ENCODE peak calls at places on chromosomes 4 and X, in seven cellular contexts. A is prostate gland, R is IMR-90, S is spleen, M is uterus, F is fibroblast of lung, O is BJ. W is an unnamed sample.

GRCh38 chrX:128728943-128729342 is 676.7 kb upstream of the ACTRT1 start:
- DNase-seq in F (no peak), O (no peak), R (no peak), A (no peak), S (no peak), M (no peak), W (no peak)

GRCh38 chr4:37528161-37528560 is 158.0 kb downstream of the RELL1 start:
- DNase-seq in S (no peak), F (no peak), O (no peak), M (no peak), R (no peak), A (peak; percentile 24), W (no peak)

GRCh38 chrX:31268359-31268758 is 196.5 kb upstream of the FTHL17 start:
- DNase-seq in A (no peak), M (no peak), S (no peak), F (peak; percentile 26), R (peak; percentile 16), O (no peak), W (no peak)

GRCh38 chr4:8228319-8229250 is 29.5 kb downstream of the SH3TC1 start:
- DNase-seq in F (peak; percentile 80), O (peak; percentile 39), A (peak; percentile 78), R (peak; percentile 86), S (peak; percentile 92), M (peak; percentile 67), W (peak; percentile 68)

GRCh38 chr4:115720611-115721010 is 607.2 kb upstream of the NDST4 start:
- DNase-seq in M (no peak), A (no peak), F (no peak), S (no peak), O (no peak), R (no peak), W (no peak)

GRCh38 chr4:6332042-6332668 is 62.5 kb downstream of the WFS1 start:
- DNase-seq in R (peak; percentile 15), A (no peak), M (no peak), F (peak; percentile 33), S (no peak), O (no peak), W (no peak)

GRCh38 chrX:140034916-140035315 is 69.6 kb upstream of the CXorf66 start:
- DNase-seq in M (no peak), F (no peak), S (no peak), O (no peak), A (no peak), R (no peak), W (no peak)

GRCh38 chr4:16075061-16075460 is 8.8 kb downstream of the PROM1 start:
- DNase-seq in A (no peak), S (no peak), O (no peak), M (no peak), R (no peak), F (no peak), W (no peak)

GRCh38 chrX:153857348-153857903 is 27.1 kb upstream of the PDZD4 start:
- DNase-seq in M (no peak), A (no peak), S (peak; percentile 37), F (no peak), R (no peak), O (no peak), W (no peak)

GRCh38 chrX:29419774-29420553 is 795.4 kb upstream of the MAGEB2 start:
- DNase-seq in A (no peak), R (peak; percentile 69), S (no peak), M (no peak), O (no peak), F (peak; percentile 44), W (no peak)

GRCh38 chrX:7941390-7942042 is 14.3 kb upstream of the PNPLA4 start:
- DNase-seq in R (peak; percentile 7), M (no peak), F (peak; percentile 5), O (no peak), A (no peak), S (no peak), W (peak; percentile 5)

GRCh38 chr4:26765515-26765914 is 95.1 kb upstream of the STIM2 start:
- DNase-seq in A (no peak), S (no peak), O (no peak), M (no peak), R (peak; percentile 31), F (no peak), W (no peak)

GRCh38 chr4:74258949-74259348 is 49.3 kb upstream of the EPGN start:
- DNase-seq in M (no peak), S (no peak), O (no peak), R (peak; percentile 60), F (peak; percentile 47), A (peak; percentile 26), W (peak; percentile 8)

GRCh38 chr4:165355900-165356300 is 22.9 kb upstream of the CPE start:
- DNase-seq in O (no peak), A (peak; percentile 51), F (peak; percentile 63), R (peak; percentile 20), S (no peak), M (peak; percentile 18), W (no peak)

GRCh38 chr4:150253965-150254364 is 175.7 kb downstream of the DCLK2 start:
- DNase-seq in R (no peak), O (no peak), S (no peak), F (no peak), A (no peak), M (no peak), W (no peak)

GRCh38 chr4:150257338-150257737 is 179.1 kb downstream of the DCLK2 start:
- DNase-seq in O (no peak), R (no peak), F (no peak), S (no peak), M (no peak), A (no peak), W (no peak)

GRCh38 chr4:150258569-150258968 is 180.3 kb downstream of the DCLK2 start:
- DNase-seq in M (no peak), F (no peak), R (no peak), A (no peak), O (no peak), S (no peak), W (no peak)

GRCh38 chr4:150255610-150256580 is 177.7 kb downstream of the DCLK2 start:
- DNase-seq in S (no peak), R (no peak), A (no peak), O (no peak), F (no peak), M (no peak), W (no peak)

GRCh38 chr4:150256841-150257273 is 178.6 kb downstream of the DCLK2 start:
- DNase-seq in R (no peak), S (no peak), F (no peak), M (no peak), O (no peak), A (no peak), W (no peak)
- H3K4me3 ChIP-seq in R (no peak overlapping the region), S (no peak overlapping the region), F (no peak overlapping the region), M (no peak overlapping the region), O (no peak overlapping the region), A (no peak overlapping the region), W (no peak overlapping the region)

GRCh38 chrX:16185725-16186136 is 18.4 kb downstream of the MAGEB17 start:
- DNase-seq in S (no peak), F (peak; percentile 58), O (peak; percentile 59), M (no peak), R (peak; percentile 88), A (no peak), W (peak; percentile 67)
- H3K27me3 ChIP-seq in S (peaks cover 4% of the 10 kb centered on the region), F (no peaks in the 10 kb centered on the region), O (no peaks in the 10 kb centered on the region), M (no peaks in the 10 kb centered on the region), R (no peaks in the 10 kb centered on the region), A (no peaks in the 10 kb centered on the region), W (no peaks in the 10 kb centered on the region)

GRCh38 chr4:1987296-1987695 is 21.5 kb downstream of the NELFA start:
- DNase-seq in R (no peak), M (no peak), O (no peak), S (peak; percentile 77), F (no peak), A (no peak), W (no peak)
- H3K36me3 ChIP-seq in R (peaks cover 67% of the 10 kb centered on the region), M (no peaks in the 10 kb centered on the region), O (peaks cover 42% of the 10 kb centered on the region), S (peaks cover 89% of the 10 kb centered on the region), F (peaks cover 31% of the 10 kb centered on the region), A (peaks cover 4% of the 10 kb centered on the region), W (no peaks in the 10 kb centered on the region)

DNA sequence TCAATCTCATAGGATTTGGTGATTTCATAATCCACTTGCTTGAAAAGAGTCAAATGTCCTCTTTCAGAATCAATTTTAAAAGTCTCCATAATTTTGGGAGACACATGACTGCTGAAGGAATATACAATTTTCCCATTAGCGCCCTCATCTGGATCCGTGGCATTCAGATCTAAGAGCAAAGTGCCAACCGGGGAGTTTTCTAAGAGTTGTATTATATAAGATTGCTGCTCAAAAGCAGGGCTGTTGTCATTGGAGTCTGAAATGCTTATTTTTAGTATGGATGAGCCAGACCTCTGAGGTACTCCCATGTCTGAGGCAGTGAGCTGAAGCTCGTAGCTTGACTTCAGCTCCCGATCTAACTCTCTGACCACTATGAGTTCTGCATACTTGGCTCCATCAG is 1.2 kb downstream of the PCDH18 start:
- DNase-seq in M (peak; percentile 49), O (no peak), F (peak; percentile 81), S (no peak), R (peak; percentile 65), A (no peak), W (no peak)
- H3K4me3 ChIP-seq in M (peak overlapping the region; percentile 60), O (peak overlapping the region; percentile 57), F (peak overlapping the region; percentile 100), S (peak overlapping the region; percentile 38), R (peak overlapping the region; percentile 62), A (peak overlapping the region; percentile 38), W (peak overlapping the region; percentile 83)

W was measured in MG63.